ENCODE peak calls at places on chromosome 16, in eight cellular contexts. One of them, this sample, is unnamed.

GRCh38 chr16:4123617-4124300 is 7.5 kb upstream of the ADCY9 start:
- DNase-seq in left colon: no peak
- DNase-seq in HFF-Myc: no peak
- DNase-seq in mammary epithelial cell: no peak
- DNase-seq in esophagus squamous epithelium: no peak
- DNase-seq in stimulated activated CD8-positive, alpha-beta memory T cell treated with anti-CD3 and anti-CD28 coated beads, Interleukin-15, amount 100 ng/mL, for 1 hour: no peak
- DNase-seq in sciatic nerve: no peak
- DNase-seq in NCI-H524: peak; percentile 99
- DNase-seq in this sample: no peak

GRCh38 chr16:27728691-27729090 is 178.7 kb downstream of the KATNIP start:
- DNase-seq in mammary epithelial cell: peak; percentile 19
- DNase-seq in stimulated activated CD8-positive, alpha-beta memory T cell treated with anti-CD3 and anti-CD28 coated beads, Interleukin-15, amount 100 ng/mL, for 1 hour: no peak
- DNase-seq in esophagus squamous epithelium: no peak
- DNase-seq in sciatic nerve: no peak
- DNase-seq in HFF-Myc: no peak
- DNase-seq in NCI-H524: no peak
- DNase-seq in left colon: no peak
- DNase-seq in this sample: no peak

GRCh38 chr16:7983671-7984070 is 606.6 kb downstream of the TMEM114 start:
- DNase-seq in NCI-H524: no peak
- DNase-seq in sciatic nerve: no peak
- DNase-seq in HFF-Myc: no peak
- DNase-seq in left colon: no peak
- DNase-seq in mammary epithelial cell: no peak
- DNase-seq in esophagus squamous epithelium: no peak
- DNase-seq in stimulated activated CD8-positive, alpha-beta memory T cell treated with anti-CD3 and anti-CD28 coated beads, Interleukin-15, amount 100 ng/mL, for 1 hour: no peak
- DNase-seq in this sample: no peak

GRCh38 chr16:87706278-87707000 is 59.3 kb downstream of the KLHDC4 start:
- DNase-seq in NCI-H524: no peak
- DNase-seq in stimulated activated CD8-positive, alpha-beta memory T cell treated with anti-CD3 and anti-CD28 coated beads, Interleukin-15, amount 100 ng/mL, for 1 hour: no peak
- DNase-seq in left colon: no peak
- DNase-seq in sciatic nerve: no peak
- DNase-seq in HFF-Myc: no peak
- DNase-seq in mammary epithelial cell: no peak
- DNase-seq in esophagus squamous epithelium: no peak
- DNase-seq in this sample: no peak

GRCh38 chr16:79599256-79599836 is 1.2 kb downstream of the MAF start:
- DNase-seq in NCI-H524: peak; percentile 65
- DNase-seq in sciatic nerve: peak; percentile 68
- DNase-seq in HFF-Myc: no peak
- DNase-seq in esophagus squamous epithelium: no peak
- DNase-seq in left colon: no peak
- DNase-seq in mammary epithelial cell: peak; percentile 55
- DNase-seq in stimulated activated CD8-positive, alpha-beta memory T cell treated with anti-CD3 and anti-CD28 coated beads, Interleukin-15, amount 100 ng/mL, for 1 hour: no peak
- DNase-seq in this sample: no peak

GRCh38 chr16:72787519-72788268 is 260.2 kb downstream of the ZFHX3 start:
- DNase-seq in mammary epithelial cell: peak; percentile 82
- DNase-seq in HFF-Myc: peak; percentile 16
- DNase-seq in esophagus squamous epithelium: no peak
- DNase-seq in sciatic nerve: peak; percentile 81
- DNase-seq in NCI-H524: no peak
- DNase-seq in stimulated activated CD8-positive, alpha-beta memory T cell treated with anti-CD3 and anti-CD28 coated beads, Interleukin-15, amount 100 ng/mL, for 1 hour: peak; percentile 23
- DNase-seq in left colon: peak; percentile 77
- DNase-seq in this sample: peak; percentile 77

GRCh38 chr16:85674828-85675227 is 13.9 kb downstream of the GINS2 start:
- DNase-seq in sciatic nerve: no peak
- DNase-seq in HFF-Myc: no peak
- DNase-seq in esophagus squamous epithelium: no peak
- DNase-seq in stimulated activated CD8-positive, alpha-beta memory T cell treated with anti-CD3 and anti-CD28 coated beads, Interleukin-15, amount 100 ng/mL, for 1 hour: no peak
- DNase-seq in NCI-H524: no peak
- DNase-seq in left colon: no peak
- DNase-seq in mammary epithelial cell: no peak
- DNase-seq in this sample: no peak

GRCh38 chr16:19166500-19166899 is 1.5 kb upstream of the SYT17 start:
- DNase-seq in stimulated activated CD8-positive, alpha-beta memory T cell treated with anti-CD3 and anti-CD28 coated beads, Interleukin-15, amount 100 ng/mL, for 1 hour: no peak
- DNase-seq in esophagus squamous epithelium: no peak
- DNase-seq in sciatic nerve: no peak
- DNase-seq in HFF-Myc: no peak
- DNase-seq in mammary epithelial cell: no peak
- DNase-seq in left colon: no peak
- DNase-seq in NCI-H524: peak; percentile 8
- DNase-seq in this sample: no peak

GRCh38 chr16:7086842-7087616 is 245.6 kb upstream of the RBFOX1 start:
- DNase-seq in sciatic nerve: peak; percentile 55
- DNase-seq in HFF-Myc: no peak
- DNase-seq in mammary epithelial cell: no peak
- DNase-seq in left colon: peak; percentile 5
- DNase-seq in stimulated activated CD8-positive, alpha-beta memory T cell treated with anti-CD3 and anti-CD28 coated beads, Interleukin-15, amount 100 ng/mL, for 1 hour: no peak
- DNase-seq in NCI-H524: no peak
- DNase-seq in esophagus squamous epithelium: no peak
- DNase-seq in this sample: no peak

GRCh38 chr16:2432801-2433505 is 3.7 kb downstream of the CCNF start:
- DNase-seq in NCI-H524: no peak
- DNase-seq in sciatic nerve: no peak
- DNase-seq in esophagus squamous epithelium: no peak
- DNase-seq in HFF-Myc: no peak
- DNase-seq in mammary epithelial cell: no peak
- DNase-seq in stimulated activated CD8-positive, alpha-beta memory T cell treated with anti-CD3 and anti-CD28 coated beads, Interleukin-15, amount 100 ng/mL, for 1 hour: no peak
- DNase-seq in left colon: no peak
- DNase-seq in this sample: no peak

GRCh38 chr16:79598341-79599181 is 2.0 kb downstream of the MAF start:
- DNase-seq in sciatic nerve: peak; percentile 75
- DNase-seq in left colon: peak; percentile 36
- DNase-seq in HFF-Myc: no peak
- DNase-seq in mammary epithelial cell: peak; percentile 64
- DNase-seq in esophagus squamous epithelium: no peak
- DNase-seq in NCI-H524: peak; percentile 96
- DNase-seq in stimulated activated CD8-positive, alpha-beta memory T cell treated with anti-CD3 and anti-CD28 coated beads, Interleukin-15, amount 100 ng/mL, for 1 hour: no peak
- DNase-seq in this sample: no peak

GRCh38 chr16:56263711-56264608 is 72.7 kb downstream of the GNAO1 start:
- DNase-seq in NCI-H524: peak; percentile 64
- DNase-seq in sciatic nerve: no peak
- DNase-seq in left colon: no peak
- DNase-seq in stimulated activated CD8-positive, alpha-beta memory T cell treated with anti-CD3 and anti-CD28 coated beads, Interleukin-15, amount 100 ng/mL, for 1 hour: no peak
- DNase-seq in mammary epithelial cell: no peak
- DNase-seq in esophagus squamous epithelium: no peak
- DNase-seq in HFF-Myc: no peak
- DNase-seq in this sample: no peak

GRCh38 chr16:11395008-11395948 is 50.0 kb downstream of the RMI2 start:
- DNase-seq in stimulated activated CD8-positive, alpha-beta memory T cell treated with anti-CD3 and anti-CD28 coated beads, Interleukin-15, amount 100 ng/mL, for 1 hour: no peak
- DNase-seq in mammary epithelial cell: peak; percentile 14
- DNase-seq in sciatic nerve: peak; percentile 35
- DNase-seq in HFF-Myc: no peak
- DNase-seq in left colon: no peak
- DNase-seq in NCI-H524: no peak
- DNase-seq in esophagus squamous epithelium: no peak
- DNase-seq in this sample: no peak

GRCh38 chr16:58651965-58652348 is 22.3 kb upstream of the CNOT1 start:
- DNase-seq in esophagus squamous epithelium: no peak
- DNase-seq in left colon: no peak
- DNase-seq in HFF-Myc: no peak
- DNase-seq in NCI-H524: no peak
- DNase-seq in mammary epithelial cell: peak; percentile 76
- DNase-seq in sciatic nerve: no peak
- DNase-seq in stimulated activated CD8-positive, alpha-beta memory T cell treated with anti-CD3 and anti-CD28 coated beads, Interleukin-15, amount 100 ng/mL, for 1 hour: no peak
- DNase-seq in this sample: no peak

GRCh38 chr16:85521737-85522042 is 91.4 kb upstream of the GSE1 start:
- DNase-seq in sciatic nerve: no peak
- DNase-seq in NCI-H524: peak; percentile 63
- DNase-seq in esophagus squamous epithelium: no peak
- DNase-seq in left colon: no peak
- DNase-seq in stimulated activated CD8-positive, alpha-beta memory T cell treated with anti-CD3 and anti-CD28 coated beads, Interleukin-15, amount 100 ng/mL, for 1 hour: no peak
- DNase-seq in HFF-Myc: no peak
- DNase-seq in mammary epithelial cell: no peak
- DNase-seq in this sample: no peak

GRCh38 chr16:69107311-69107962 is 2.0 kb downstream of the HAS3 start:
- DNase-seq in left colon: peak; percentile 76
- DNase-seq in sciatic nerve: no peak
- DNase-seq in mammary epithelial cell: peak; percentile 52
- DNase-seq in esophagus squamous epithelium: no peak
- DNase-seq in stimulated activated CD8-positive, alpha-beta memory T cell treated with anti-CD3 and anti-CD28 coated beads, Interleukin-15, amount 100 ng/mL, for 1 hour: no peak
- DNase-seq in NCI-H524: peak; percentile 63
- DNase-seq in HFF-Myc: no peak
- DNase-seq in this sample: no peak

GRCh38 chr16:69324013-69324531 is 6.3 kb downstream of the PDF start:
- DNase-seq in HFF-Myc: no peak
- DNase-seq in left colon: peak; percentile 83
- DNase-seq in sciatic nerve: peak; percentile 82
- DNase-seq in esophagus squamous epithelium: no peak
- DNase-seq in NCI-H524: peak; percentile 57
- DNase-seq in mammary epithelial cell: no peak
- DNase-seq in stimulated activated CD8-positive, alpha-beta memory T cell treated with anti-CD3 and anti-CD28 coated beads, Interleukin-15, amount 100 ng/mL, for 1 hour: no peak
- DNase-seq in this sample: no peak

GRCh38 chr16:15604460-15605390 is 38.2 kb downstream of the MARF1 start:
- DNase-seq in mammary epithelial cell: no peak
- DNase-seq in left colon: no peak
- DNase-seq in stimulated activated CD8-positive, alpha-beta memory T cell treated with anti-CD3 and anti-CD28 coated beads, Interleukin-15, amount 100 ng/mL, for 1 hour: no peak
- DNase-seq in sciatic nerve: peak; percentile 55
- DNase-seq in NCI-H524: no peak
- DNase-seq in esophagus squamous epithelium: no peak
- DNase-seq in HFF-Myc: no peak
- DNase-seq in this sample: no peak

GRCh38 chr16:69329369-69330285 is 761 bp downstream of the PDF start:
- DNase-seq in left colon: peak; percentile 61
- DNase-seq in NCI-H524: no peak
- DNase-seq in sciatic nerve: peak; percentile 61
- DNase-seq in stimulated activated CD8-positive, alpha-beta memory T cell treated with anti-CD3 and anti-CD28 coated beads, Interleukin-15, amount 100 ng/mL, for 1 hour: peak; percentile 22
- DNase-seq in HFF-Myc: no peak
- DNase-seq in esophagus squamous epithelium: no peak
- DNase-seq in mammary epithelial cell: peak; percentile 48
- DNase-seq in this sample: no peak

GRCh38 chr16:2473999-2474876 is 689 bp upstream of the TBC1D24 start:
- DNase-seq in mammary epithelial cell: peak; percentile 42
- DNase-seq in sciatic nerve: no peak
- DNase-seq in HFF-Myc: no peak
- DNase-seq in esophagus squamous epithelium: no peak
- DNase-seq in left colon: peak; percentile 69
- DNase-seq in stimulated activated CD8-positive, alpha-beta memory T cell treated with anti-CD3 and anti-CD28 coated beads, Interleukin-15, amount 100 ng/mL, for 1 hour: peak; percentile 27
- DNase-seq in NCI-H524: peak; percentile 68
- DNase-seq in this sample: no peak

This sample was measured in SIG-M5.